ENCODE peak calls at places on chromosomes 2 and 18, in nine cellular contexts. I, T, B, L, C, K, P, S and M are unnamed samples.

GRCh38 chr2:221467610-221468009 is 104.5 kb downstream of the EPHA4 start:
- DNase-seq in I (peak; percentile 67), T (no peak), B (no peak), L (no peak), C (no peak), K (no peak), P (peak; percentile 73), S (no peak), M (no peak)

GRCh38 chr2:11348209-11348749 is 3.8 kb upstream of the ROCK2 start:
- DNase-seq in I (no peak), T (no peak), B (no peak), L (no peak), C (no peak), K (no peak), P (no peak), S (no peak), M (no peak)

GRCh38 chr2:129720761-129721160 is 258.7 kb upstream of the RAB6C start:
- DNase-seq in I (no peak), T (no peak), B (no peak), L (no peak), C (no peak), K (no peak), P (no peak), S (no peak), M (no peak)

GRCh38 chr18:36017232-36017631 is 44.8 kb downstream of the RMP24 start:
- DNase-seq in I (no peak), T (no peak), B (no peak), L (no peak), C (no peak), K (no peak), P (no peak), S (no peak), M (no peak)

GRCh38 chr18:48022021-48022420 is 91.6 kb upstream of the SMAD2 start:
- DNase-seq in I (no peak), T (no peak), B (no peak), L (no peak), C (peak; percentile 51), K (no peak), P (no peak), S (no peak), M (no peak)

GRCh38 chr18:28177828-28178635 is 1.1 kb upstream of the CDH2 start:
- DNase-seq in I (peak; percentile 21), T (peak; percentile 71), B (peak; percentile 82), L (no peak), C (no peak), K (no peak), P (peak; percentile 75), S (peak; percentile 94), M (no peak)

GRCh38 chr2:27545348-27546141 is 37.3 kb upstream of the ZNF512 start:
- DNase-seq in I (peak; percentile 46), T (no peak), B (no peak), L (no peak), C (no peak), K (no peak), P (peak; percentile 62), S (no peak), M (no peak)

GRCh38 chr18:62325806-62326645 is 916 bp downstream of the TNFRSF11A start:
- DNase-seq in I (peak; percentile 17), T (no peak), B (no peak), L (no peak), C (no peak), K (peak; percentile 26), P (peak; percentile 25), S (peak; percentile 72), M (peak; percentile 25)

GRCh38 chr2:68196120-68196716 is 38.5 kb downstream of the PNO1 start:
- DNase-seq in I (peak; percentile 27), T (no peak), B (no peak), L (peak; percentile 55), C (no peak), K (peak; percentile 52), P (peak; percentile 39), S (no peak), M (peak; percentile 64)

GRCh38 chr2:67841711-67842110 is 221.1 kb downstream of the C1D start:
- DNase-seq in I (peak; percentile 23), T (no peak), B (no peak), L (no peak), C (no peak), K (no peak), P (no peak), S (no peak), M (no peak)

GRCh38 chr2:17543131-17543660 is 2.7 kb downstream of the VSNL1 start:
- DNase-seq in I (peak; percentile 29), T (no peak), B (no peak), L (peak; percentile 44), C (no peak), K (no peak), P (no peak), S (peak; percentile 72), M (no peak)

GRCh38 chr2:17541514-17541950 is 1.0 kb downstream of the VSNL1 start:
- DNase-seq in I (peak; percentile 19), T (no peak), B (no peak), L (no peak), C (no peak), K (no peak), P (no peak), S (no peak), M (no peak)

GRCh38 chr2:17545680-17546613 is 5.5 kb downstream of the VSNL1 start:
- DNase-seq in I (no peak), T (no peak), B (no peak), L (no peak), C (no peak), K (no peak), P (no peak), S (no peak), M (no peak)

GRCh38 chr2:17542471-17542870 is 2.0 kb downstream of the VSNL1 start:
- DNase-seq in I (peak; percentile 20), T (no peak), B (no peak), L (no peak), C (no peak), K (no peak), P (no peak), S (no peak), M (no peak)

GRCh38 chr2:17543848-17544645 is 3.6 kb downstream of the VSNL1 start:
- DNase-seq in I (peak; percentile 81), T (no peak), B (no peak), L (no peak), C (no peak), K (no peak), P (peak; percentile 71), S (no peak), M (no peak)
- H3K27ac ChIP-seq in I (peak overlapping the region; percentile 79), T (no peak overlapping the region), B (peak overlapping the region; percentile 42), L (peak overlapping the region; percentile 37), C (no peak overlapping the region), K (no peak overlapping the region), P (no peak overlapping the region), S (no peak overlapping the region), M (no peak overlapping the region)

GRCh38 chr18:79396431-79397287 is 929 bp downstream of the NFATC1 start:
- DNase-seq in I (peak; percentile 21), T (peak; percentile 66), B (peak; percentile 72), L (peak; percentile 53), C (peak; percentile 82), K (peak; percentile 40), P (peak; percentile 59), S (peak; percentile 81), M (no peak)

GRCh38 chr18:79397288-79397829 is 1.6 kb downstream of the NFATC1 start:
- DNase-seq in I (no peak), T (no peak), B (no peak), L (no peak), C (peak; percentile 62), K (no peak), P (no peak), S (no peak), M (no peak)

GRCh38 chr18:79395308-79395640 is 456 bp upstream of the NFATC1 start:
- DNase-seq in I (no peak), T (no peak), B (no peak), L (no peak), C (no peak), K (no peak), P (no peak), S (no peak), M (no peak)

GRCh38 chr18:79394438-79395307 is 1.1 kb upstream of the NFATC1 start:
- DNase-seq in I (no peak), T (no peak), B (peak; percentile 70), L (no peak), C (peak; percentile 81), K (peak; percentile 60), P (peak; percentile 56), S (peak; percentile 85), M (peak; percentile 54)

GRCh38 chr18:79395761-79396404 is at the start of gene NFATC1:
- DNase-seq in I (peak; percentile 36), T (peak; percentile 86), B (peak; percentile 79), L (peak; percentile 46), C (peak; percentile 95), K (peak; percentile 59), P (peak; percentile 73), S (peak; percentile 93), M (peak; percentile 76)
- H3K4me1 ChIP-seq in I (peaks cover 9% of the 10 kb centered on the region), T (peaks cover 53% of the 10 kb centered on the region), B (no peaks in the 10 kb centered on the region), L (peaks cover 4% of the 10 kb centered on the region), C (peaks cover 41% of the 10 kb centered on the region), K (peaks cover 14% of the 10 kb centered on the region), P (peaks cover 3% of the 10 kb centered on the region), S (no peaks in the 10 kb centered on the region), M (peaks cover 43% of the 10 kb centered on the region)

GRCh38 chr2:160425794-160426193 is 67.8 kb downstream of the RBMS1 start:
- DNase-seq in I (no peak), T (no peak), B (no peak), L (no peak), C (no peak), K (no peak), P (no peak), S (no peak), M (no peak)
- H3K27ac ChIP-seq in I (no peak overlapping the region), T (peak overlapping the region; percentile 39), B (no peak overlapping the region), L (no peak overlapping the region), C (no peak overlapping the region), K (no peak overlapping the region), P (no peak overlapping the region), S (no peak overlapping the region), M (no peak overlapping the region)

GRCh38 chr2:95306306-95306895 is 9.3 kb downstream of the KCNIP3 start:
- DNase-seq in I (no peak), T (no peak), B (no peak), L (no peak), C (no peak), K (no peak), P (no peak), S (no peak), M (no peak)

GRCh38 chr2:95307036-95307435 is 9.9 kb downstream of the KCNIP3 start:
- DNase-seq in I (no peak), T (no peak), B (no peak), L (no peak), C (no peak), K (no peak), P (no peak), S (peak; percentile 58), M (no peak)

GRCh38 chr2:95308426-95308990 is 11.4 kb downstream of the KCNIP3 start:
- DNase-seq in I (no peak), T (no peak), B (no peak), L (no peak), C (no peak), K (no peak), P (no peak), S (no peak), M (no peak)

GRCh38 chr2:95309599-95309998 is 12.5 kb downstream of the KCNIP3 start:
- DNase-seq in I (no peak), T (no peak), B (no peak), L (no peak), C (no peak), K (no peak), P (peak; percentile 19), S (no peak), M (no peak)

DNA sequence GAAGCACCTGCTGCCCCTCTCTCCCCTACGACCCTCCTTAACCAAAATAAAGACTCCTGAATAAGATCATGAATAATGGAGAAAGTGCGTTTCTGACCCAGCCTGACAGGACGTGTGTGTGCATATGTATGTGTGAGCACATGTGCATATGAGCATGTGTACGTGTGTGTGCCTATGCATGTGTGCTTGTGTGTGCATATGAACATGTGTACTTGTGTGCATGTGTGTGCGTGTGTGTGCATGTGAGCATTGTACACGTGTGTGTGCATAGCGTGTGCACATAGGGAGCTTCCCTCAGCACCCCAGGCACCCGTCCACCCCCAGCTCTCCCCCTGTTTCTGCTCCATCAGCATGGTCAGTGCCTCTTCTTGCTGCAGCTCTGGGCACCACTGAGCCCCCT is 10.7 kb downstream of the KCNIP3 start:
- DNase-seq in I (no peak), T (no peak), B (no peak), L (no peak), C (no peak), K (no peak), P (no peak), S (no peak), M (no peak)
- H3K4me1 ChIP-seq in I (no peaks in the 10 kb centered on the region), T (no peaks in the 10 kb centered on the region), B (no peaks in the 10 kb centered on the region), L (no peaks in the 10 kb centered on the region), C (peaks cover 14% of the 10 kb centered on the region), K (no peaks in the 10 kb centered on the region), P (no peaks in the 10 kb centered on the region), S (no peaks in the 10 kb centered on the region), M (no peaks in the 10 kb centered on the region)